ENCODE peak calls at places on chromosomes 12 and 14, in eight cellular contexts. M, S, K, D, B, E, C and X are unnamed samples.

GRCh38 chr14:91063119-91063518 is 2.7 kb upstream of the RPS6KA5 start:
- DNase-seq in M (no peak), S (no peak), K (no peak), D (no peak), B (peak; percentile 2), E (no peak), C (no peak), X (no peak)

GRCh38 chr14:100645200-100645985 is 58.2 kb upstream of the BEGAIN start:
- DNase-seq in M (peak; percentile 84), S (peak; percentile 92), K (peak; percentile 86), D (peak; percentile 87), B (peak; percentile 94), E (peak; percentile 76), C (peak; percentile 76), X (peak; percentile 89)

GRCh38 chr12:6767592-6768384 is 1.6 kb downstream of the PTMS start:
- DNase-seq in M (no peak), S (no peak), K (no peak), D (no peak), B (peak; percentile 70), E (no peak), C (peak; percentile 63), X (no peak)

GRCh38 chr12:102514696-102515095 is 34.3 kb upstream of the IGF1 start:
- DNase-seq in M (no peak), S (no peak), K (no peak), D (no peak), B (no peak), E (no peak), C (no peak), X (no peak)

GRCh38 chr12:26319511-26319910 is 124.1 kb downstream of the SSPN start:
- DNase-seq in M (peak; percentile 46), S (peak; percentile 59), K (no peak), D (peak; percentile 61), B (peak; percentile 99), E (peak; percentile 61), C (peak; percentile 95), X (peak; percentile 36)

GRCh38 chr12:5441497-5442236 is 9.8 kb downstream of the NTF3 start:
- DNase-seq in M (no peak), S (peak; percentile 16), K (peak; percentile 14), D (no peak), B (peak; percentile 70), E (no peak), C (peak; percentile 42), X (no peak)

GRCh38 chr12:78584695-78585094 is 279.9 kb upstream of the SYT1 start:
- DNase-seq in M (no peak), S (no peak), K (no peak), D (no peak), B (peak; percentile 13), E (no peak), C (peak; percentile 43), X (no peak)

GRCh38 chr12:1915082-1915968 is 3.1 kb downstream of the CACNA2D4 start:
- DNase-seq in M (no peak), S (no peak), K (peak; percentile 55), D (peak; percentile 30), B (no peak), E (no peak), C (no peak), X (peak; percentile 27)

GRCh38 chr14:92510972-92511371 is 2.6 kb upstream of the RIN3 start:
- DNase-seq in M (no peak), S (no peak), K (peak; percentile 11), D (peak; percentile 21), B (no peak), E (no peak), C (no peak), X (no peak)
- H3K27ac ChIP-seq in M (peak overlapping the region; percentile 29), S (no peak overlapping the region), K (no peak overlapping the region), D (no peak overlapping the region), B (peak overlapping the region; percentile 95), E (peak overlapping the region; percentile 68), C (peak overlapping the region; percentile 94), X (no peak overlapping the region)

GRCh38 chr12:127355061-127355820 is 911.7 kb upstream of the TMEM132C start:
- DNase-seq in M (no peak), S (no peak), K (no peak), D (no peak), B (peak; percentile 60), E (no peak), C (no peak), X (no peak)
- H3K9me3 ChIP-seq in M (no peaks in the 10 kb centered on the region), S (no peaks in the 10 kb centered on the region), K (peaks cover under 1% of the 10 kb centered on the region), D (no peaks in the 10 kb centered on the region), B (no peaks in the 10 kb centered on the region), E (no peaks in the 10 kb centered on the region), C (no peaks in the 10 kb centered on the region), X (no peaks in the 10 kb centered on the region)

GRCh38 chr12:89306827-89307498 is 45.3 kb downstream of the DUSP6 start:
- DNase-seq in M (no peak), S (no peak), K (no peak), D (no peak), B (no peak), E (no peak), C (no peak), X (no peak)
- H3K27ac ChIP-seq in M (no peak overlapping the region), S (peak overlapping the region; percentile 51), K (no peak overlapping the region), D (no peak overlapping the region), B (no peak overlapping the region), E (no peak overlapping the region), C (no peak overlapping the region), X (no peak overlapping the region)

DNA sequence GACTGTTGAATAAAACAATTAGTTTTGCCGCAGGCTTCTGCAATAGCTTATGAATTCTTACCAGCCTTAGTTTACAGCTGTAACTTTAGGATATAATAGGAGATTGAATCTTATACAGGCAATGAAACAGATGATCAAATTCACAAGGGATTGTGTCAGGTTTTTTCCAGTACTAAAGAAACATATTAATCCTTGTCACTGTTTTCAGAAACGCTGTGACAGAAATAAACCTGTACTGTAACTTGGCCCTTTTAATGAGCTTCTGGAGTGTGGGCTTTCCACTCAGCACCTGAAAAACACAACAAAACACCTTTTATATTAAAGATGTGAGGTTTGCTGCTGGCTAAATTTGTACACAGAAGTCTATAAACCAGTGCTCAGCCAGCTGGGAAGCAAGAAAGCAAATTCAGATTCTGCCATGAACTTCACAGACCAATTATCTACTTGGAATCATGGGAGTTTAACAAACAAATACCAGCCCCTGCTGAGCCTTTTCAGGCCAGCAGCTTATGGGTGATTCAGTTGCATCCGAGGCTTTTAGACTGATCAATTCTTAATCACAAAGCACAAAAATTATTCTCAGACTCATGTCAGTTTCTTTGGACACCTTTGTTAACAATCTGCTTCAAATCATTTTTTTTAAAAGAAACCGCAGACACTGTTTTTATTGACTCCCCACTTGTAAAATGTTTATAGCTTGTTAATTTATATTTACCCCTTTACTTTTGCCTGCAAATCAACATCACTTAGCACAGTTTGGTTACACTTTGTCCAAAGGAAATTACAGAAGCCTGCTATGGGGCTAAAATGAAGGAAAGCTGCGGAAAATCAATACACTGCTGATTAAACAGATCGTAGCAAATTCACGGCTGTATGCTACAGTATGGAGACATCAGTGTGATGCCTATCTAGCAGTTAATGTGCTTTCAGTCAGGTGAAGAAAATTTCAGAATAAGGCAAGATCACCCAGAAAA is 109.6 kb downstream of the FOXG1 start:
- DNase-seq in M (no peak), S (no peak), K (no peak), D (no peak), B (no peak), E (no peak), C (no peak), X (no peak)
- H3K9me3 ChIP-seq in M (no peaks in the 10 kb centered on the region), S (no peaks in the 10 kb centered on the region), K (no peaks in the 10 kb centered on the region), D (no peaks in the 10 kb centered on the region), B (no peaks in the 10 kb centered on the region), E (no peaks in the 10 kb centered on the region), C (no peaks in the 10 kb centered on the region), X (peaks cover 2% of the 10 kb centered on the region)

DNA sequence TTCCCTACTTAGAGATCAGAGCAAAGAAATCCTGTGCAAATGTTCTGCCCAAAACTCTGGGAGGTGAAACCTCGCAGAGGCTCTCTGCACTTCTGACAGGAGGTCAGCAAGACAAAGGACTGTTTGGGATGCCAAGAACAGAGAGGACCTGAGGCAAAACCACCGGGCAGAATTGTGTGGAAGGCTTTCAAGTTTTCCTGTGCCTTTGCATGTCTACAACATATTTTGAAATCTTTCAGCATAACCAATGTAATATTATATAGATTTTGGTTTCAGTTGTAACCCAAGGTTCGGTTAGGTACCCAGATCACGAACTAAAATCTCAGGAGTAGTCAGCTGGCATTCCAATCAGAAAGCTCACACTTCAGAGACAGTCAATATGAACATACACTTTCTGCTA is 99.4 kb upstream of the PLEKHA5 start:
- DNase-seq in M (no peak), S (no peak), K (no peak), D (no peak), B (no peak), E (no peak), C (no peak), X (no peak)
- H3K27ac ChIP-seq in M (no peak overlapping the region), S (no peak overlapping the region), K (no peak overlapping the region), D (no peak overlapping the region), B (peak overlapping the region; percentile 62), E (no peak overlapping the region), C (no peak overlapping the region), X (no peak overlapping the region)